ENCODE peak calls at places on chromosomes 3 and 15, in eight cellular contexts. K is vagina; T is spleen; F is pancreas; H is B cell; S is PC-3; I is CD8-positive, alpha-beta T cell; D is bronchial epithelial cell. G is an unnamed sample.

GRCh38 chr3:13637311-13637891 is 88.5 kb downstream of the FBLN2 start:
- DNase-seq in K (no peak), T (no peak), F (no peak), H (no peak), S (no peak), I (no peak), D (no peak), G (no peak)

GRCh38 chr3:69085543-69086132 is 901 bp downstream of the ARL6IP5 start:
- DNase-seq in K (no peak), T (peak; percentile 86), F (peak; percentile 11), H (no peak), S (no peak), I (no peak), D (no peak), G (peak; percentile 43)

GRCh38 chr3:194262345-194263305 is 88.5 kb downstream of the CPN2 start:
- DNase-seq in K (no peak), T (no peak), F (no peak), H (no peak), S (no peak), I (no peak), D (no peak), G (no peak)

GRCh38 chr3:4865714-4866113 is 113.5 kb upstream of the BHLHE40 start:
- DNase-seq in K (no peak), T (no peak), F (no peak), H (no peak), S (no peak), I (no peak), D (no peak), G (no peak)

GRCh38 chr3:61894988-61895935 is 333.9 kb downstream of the PTPRG start:
- DNase-seq in K (no peak), T (no peak), F (peak; percentile 34), H (peak; percentile 58), S (peak; percentile 67), I (peak; percentile 53), D (peak; percentile 96), G (peak; percentile 98)

GRCh38 chr15:33309602-33310276 is 1.0 kb upstream of the RYR3 start:
- DNase-seq in K (no peak), T (no peak), F (no peak), H (no peak), S (peak; percentile 11), I (no peak), D (peak; percentile 30), G (no peak)

GRCh38 chr15:63065262-63066234 is 23.0 kb downstream of the TPM1 start:
- DNase-seq in K (no peak), T (no peak), F (no peak), H (no peak), S (no peak), I (no peak), D (no peak), G (no peak)

GRCh38 chr3:157531771-157532170 is 28.6 kb upstream of the VEPH1 start:
- DNase-seq in K (no peak), T (no peak), F (no peak), H (no peak), S (peak; percentile 20), I (no peak), D (no peak), G (no peak)

GRCh38 chr3:129184396-129184656 is 630 bp upstream of the CNBP start:
- DNase-seq in K (no peak), T (no peak), F (no peak), H (no peak), S (no peak), I (no peak), D (no peak), G (peak; percentile 39)

GRCh38 chr3:13561376-13561775 is 12.5 kb downstream of the FBLN2 start:
- DNase-seq in K (no peak), T (no peak), F (no peak), H (no peak), S (no peak), I (no peak), D (no peak), G (no peak)

GRCh38 chr15:56295433-56295832 is 51.8 kb upstream of the RFX7 start:
- DNase-seq in K (no peak), T (no peak), F (no peak), H (no peak), S (peak; percentile 16), I (no peak), D (no peak), G (peak; percentile 11)
- TF ChIP-seq CTCF in K (no peak), T (no peak), F (no peak), H (no peak), S (peak; percentile 27), I (no peak), D (no peak), G (no peak)

GRCh38 chr15:58842713-58843396 is 71.8 kb downstream of the MINDY2 start:
- DNase-seq in K (no peak), T (no peak), F (no peak), H (no peak), S (no peak), I (no peak), D (no peak), G (no peak)

GRCh38 chr15:58840048-58840447 is 68.9 kb downstream of the MINDY2 start:
- DNase-seq in K (no peak), T (no peak), F (no peak), H (no peak), S (peak; percentile 59), I (no peak), D (no peak), G (no peak)

GRCh38 chr15:58839485-58839884 is 68.4 kb downstream of the MINDY2 start:
- DNase-seq in K (no peak), T (no peak), F (no peak), H (peak; percentile 5), S (peak; percentile 37), I (no peak), D (peak; percentile 15), G (peak; percentile 31)
- TF ChIP-seq CTCF in K (no peak), T (no peak), F (no peak), H (peak; percentile 34), S (peak; percentile 38), I (no peak), D (peak; percentile 32), G (no peak)

GRCh38 chr3:153439780-153440179 is 277.8 kb downstream of the RAP2B start:
- DNase-seq in K (no peak), T (no peak), F (no peak), H (no peak), S (peak; percentile 48), I (no peak), D (peak; percentile 8), G (peak; percentile 23)
- TF ChIP-seq CTCF in K (no peak), T (no peak), F (no peak), H (no peak), S (peak; percentile 60), I (no peak), D (peak; percentile 12), G (no peak)

GRCh38 chr3:106628407-106628806 is 748.8 kb upstream of the CCDC54 start:
- DNase-seq in K (no peak), T (no peak), F (no peak), H (no peak), S (peak; percentile 48), I (no peak), D (peak; percentile 76), G (peak; percentile 4)
- TF ChIP-seq CTCF in K (no peak), T (no peak), F (no peak), H (no peak), S (peak; percentile 12), I (no peak), D (peak; percentile 20), G (no peak)

DNA sequence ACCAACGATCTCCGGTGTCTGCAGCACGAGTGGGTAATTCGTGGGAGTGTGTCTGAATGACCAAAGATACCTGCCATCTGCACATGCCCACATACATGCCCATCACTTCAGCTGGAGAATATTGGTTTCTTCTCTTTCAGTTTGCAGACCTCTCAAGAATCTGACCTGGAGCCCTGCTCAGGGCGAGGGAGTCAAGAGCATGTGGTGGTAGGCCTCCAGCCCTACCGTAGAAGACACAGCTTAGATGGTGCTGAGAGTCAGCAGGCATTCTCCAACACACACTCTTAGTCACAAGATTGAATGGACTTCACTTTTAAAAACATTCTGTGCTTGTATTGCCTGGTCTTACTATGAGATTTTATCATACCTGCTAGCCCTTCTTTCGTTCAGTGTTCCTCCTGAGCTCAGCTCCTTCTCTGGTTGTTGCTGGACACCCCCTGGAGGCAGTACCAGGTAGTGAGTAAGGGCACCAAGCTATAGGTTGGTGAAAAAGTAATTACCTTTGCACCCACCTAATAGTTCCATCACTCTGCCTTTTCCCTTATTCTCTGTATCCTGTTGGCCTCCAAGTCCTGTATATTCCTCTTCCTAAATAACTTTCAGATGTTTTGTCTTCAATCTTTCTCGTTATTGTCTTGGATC is 252.0 kb downstream of the CACNA2D3 start:
- DNase-seq in K (no peak), T (no peak), F (no peak), H (no peak), S (no peak), I (no peak), D (peak; percentile 17), G (peak; percentile 51)
- TF ChIP-seq CTCF in K (no peak), T (peak; percentile 20), F (peak; percentile 58), H (no peak), S (peak; percentile 42), I (no peak), D (peak; percentile 35), G (peak; percentile 55)

GRCh38 chr15:45186771-45187577 is 792 bp downstream of the SHF start:
- DNase-seq in K (no peak), T (peak; percentile 85), F (no peak), H (peak; percentile 40), S (no peak), I (no peak), D (no peak), G (no peak)
- TF ChIP-seq CTCF in K (no peak), T (no peak), F (no peak), H (no peak), S (no peak), I (no peak), D (no peak), G (no peak)